ENCODE peak calls at places on chromosomes 13 and 19, in nine cellular contexts. G, P, D, Q, L, V, R, N and O are unnamed samples.

GRCh38 chr13:45361596-45362206 is 20.7 kb upstream of the TPT1 start:
- DNase-seq in G (peak; percentile 40), P (no peak), D (no peak), Q (no peak), L (peak; percentile 69), V (peak; percentile 79), R (no peak), N (no peak), O (no peak)

GRCh38 chr19:51122112-51122981 is 2.4 kb upstream of the SIGLEC9 start:
- DNase-seq in G (no peak), P (no peak), D (no peak), Q (peak; percentile 52), L (no peak), V (peak; percentile 28), R (no peak), N (no peak), O (no peak)

GRCh38 chr19:16519230-16519687 is 23.0 kb downstream of the CHERP start:
- DNase-seq in G (no peak), P (no peak), D (no peak), Q (no peak), L (no peak), V (no peak), R (peak; percentile 55), N (no peak), O (no peak)

GRCh38 chr19:16825312-16826168 is 3.7 kb upstream of the SIN3B start:
- DNase-seq in G (peak; percentile 77), P (no peak), D (peak; percentile 39), Q (no peak), L (peak; percentile 79), V (peak; percentile 68), R (peak; percentile 80), N (no peak), O (no peak)

GRCh38 chr13:78323040-78323439 is 280.3 kb downstream of the POU4F1 start:
- DNase-seq in G (no peak), P (no peak), D (no peak), Q (no peak), L (no peak), V (no peak), R (no peak), N (no peak), O (no peak)

GRCh38 chr13:102317593-102317992 is 84.3 kb downstream of the FGF14 start:
- DNase-seq in G (peak; percentile 10), P (no peak), D (peak; percentile 47), Q (peak; percentile 45), L (no peak), V (peak; percentile 33), R (peak; percentile 63), N (no peak), O (no peak)

GRCh38 chr19:58009666-58010301 is 7.2 kb upstream of the ZNF606 start:
- DNase-seq in G (peak; percentile 93), P (peak; percentile 58), D (peak; percentile 84), Q (peak; percentile 66), L (peak; percentile 88), V (peak; percentile 89), R (peak; percentile 76), N (peak; percentile 69), O (no peak)

GRCh38 chr19:17902701-17903100 is 30.1 kb upstream of the CCDC124 start:
- DNase-seq in G (no peak), P (no peak), D (no peak), Q (no peak), L (no peak), V (peak; percentile 43), R (no peak), N (no peak), O (no peak)

GRCh38 chr19:4389511-4390016 is 10.8 kb downstream of the SH3GL1 start:
- DNase-seq in G (no peak), P (no peak), D (no peak), Q (no peak), L (no peak), V (peak; percentile 27), R (no peak), N (no peak), O (no peak)

GRCh38 chr19:8569066-8569761 is 8.0 kb downstream of the MYO1F start:
- DNase-seq in G (no peak), P (peak; percentile 72), D (peak; percentile 62), Q (peak; percentile 71), L (no peak), V (peak; percentile 97), R (peak; percentile 66), N (no peak), O (peak; percentile 93)

GRCh38 chr13:99418663-99419140 is 82.6 kb upstream of the TM9SF2 start:
- DNase-seq in G (no peak), P (no peak), D (no peak), Q (no peak), L (no peak), V (no peak), R (peak; percentile 44), N (no peak), O (no peak)

GRCh38 chr13:99422556-99423220 is 78.6 kb upstream of the TM9SF2 start:
- DNase-seq in G (no peak), P (no peak), D (no peak), Q (no peak), L (no peak), V (no peak), R (peak; percentile 13), N (no peak), O (no peak)

GRCh38 chr13:99419591-99420243 is 81.6 kb upstream of the TM9SF2 start:
- DNase-seq in G (no peak), P (no peak), D (no peak), Q (no peak), L (no peak), V (no peak), R (peak; percentile 36), N (no peak), O (no peak)

GRCh38 chr13:99421271-99421670 is 80.0 kb upstream of the TM9SF2 start:
- DNase-seq in G (no peak), P (no peak), D (peak; percentile 7), Q (no peak), L (no peak), V (no peak), R (peak; percentile 49), N (no peak), O (no peak)

GRCh38 chr13:99421758-99422555 is 79.3 kb upstream of the TM9SF2 start:
- DNase-seq in G (no peak), P (peak; percentile 49), D (no peak), Q (no peak), L (no peak), V (no peak), R (peak; percentile 35), N (no peak), O (no peak)
- H3K27ac ChIP-seq in G (no peak overlapping the region), P (no peak overlapping the region), D (no peak overlapping the region), Q (no peak overlapping the region), L (no peak overlapping the region), V (no peak overlapping the region), R (no peak overlapping the region), N (no peak overlapping the region), O (no peak overlapping the region)

DNA sequence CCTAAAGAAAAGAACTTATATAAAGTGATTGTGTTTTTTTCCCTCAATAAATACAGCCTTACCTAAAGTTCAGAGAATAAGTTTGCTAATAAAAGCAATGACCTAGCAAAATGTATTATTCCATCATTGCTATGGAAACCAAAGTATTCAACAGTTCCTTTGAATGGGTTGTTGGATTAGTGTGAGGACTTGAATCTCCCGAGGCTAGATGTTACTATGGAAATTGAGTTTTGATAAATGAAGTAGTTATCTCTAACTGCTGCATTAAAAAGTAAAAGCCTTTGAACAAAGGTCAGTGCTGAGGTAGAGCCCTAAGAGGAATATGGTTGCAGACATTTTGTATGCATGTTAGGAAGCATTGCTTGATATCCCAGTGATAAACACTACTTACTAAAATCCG is 6.2 kb downstream of the KLF5 start:
- DNase-seq in G (peak; percentile 37), P (no peak), D (no peak), Q (no peak), L (no peak), V (no peak), R (no peak), N (no peak), O (no peak)
- H3K4me1 ChIP-seq in G (no peaks in the 10 kb centered on the region), P (peaks cover 4% of the 10 kb centered on the region), D (peaks cover 7% of the 10 kb centered on the region), Q (peaks cover 4% of the 10 kb centered on the region), L (no peaks in the 10 kb centered on the region), V (peaks cover 20% of the 10 kb centered on the region), R (peaks cover 20% of the 10 kb centered on the region), N (peaks cover 2% of the 10 kb centered on the region), O (no peaks in the 10 kb centered on the region)

DNA sequence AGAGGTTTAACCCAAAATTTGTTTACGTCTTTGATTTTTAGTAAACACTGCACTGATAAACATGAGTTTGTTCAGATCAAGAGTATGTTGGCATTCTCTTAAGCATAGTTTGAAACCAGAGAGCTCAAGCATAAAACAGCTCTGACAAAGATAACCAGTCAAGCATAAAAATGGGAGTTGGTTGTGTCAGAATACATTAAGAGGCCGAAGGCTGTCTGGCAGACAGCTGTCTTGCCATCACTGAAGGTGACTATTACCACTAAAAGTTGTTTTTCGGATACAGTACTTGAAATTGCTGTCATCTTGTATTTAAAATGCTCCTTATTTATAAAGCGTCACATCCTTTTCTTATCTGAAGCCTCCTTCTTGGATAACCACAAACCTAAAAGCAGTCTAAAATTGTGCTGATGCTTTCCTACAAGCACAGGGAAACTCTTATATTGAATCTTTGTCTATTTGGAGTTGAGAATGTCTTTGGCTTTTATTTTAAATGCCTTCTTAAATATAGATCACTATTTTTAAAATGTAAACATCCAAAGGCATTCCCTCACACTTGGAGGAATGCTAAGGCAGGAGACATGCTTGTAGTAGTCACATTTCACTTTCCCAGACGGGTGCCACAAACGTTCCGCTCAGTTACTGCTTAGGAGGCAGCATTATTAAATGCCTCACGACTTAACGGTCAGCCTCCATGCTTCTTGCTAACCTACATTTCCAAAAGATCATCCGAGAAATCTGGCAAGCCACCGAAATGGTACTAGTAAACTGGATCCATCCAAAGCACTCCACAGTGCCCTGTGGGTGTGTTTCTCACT is 1.6 kb downstream of the SMAD9 start:
- DNase-seq in G (peak; percentile 30), P (no peak), D (no peak), Q (no peak), L (no peak), V (peak; percentile 58), R (no peak), N (no peak), O (no peak)
- H3K27ac ChIP-seq in G (no peak overlapping the region), P (no peak overlapping the region), D (peak overlapping the region; percentile 86), Q (peak overlapping the region; percentile 72), L (no peak overlapping the region), V (peak overlapping the region; percentile 87), R (no peak overlapping the region), N (no peak overlapping the region), O (peak overlapping the region; percentile 93)

GRCh38 chr13:23701646-23702045 is 131.4 kb downstream of the TNFRSF19 start:
- DNase-seq in G (no peak), P (no peak), D (peak; percentile 38), Q (no peak), L (no peak), V (no peak), R (peak; percentile 76), N (no peak), O (no peak)

GRCh38 chr13:23701191-23701590 is 131.0 kb downstream of the TNFRSF19 start:
- DNase-seq in G (no peak), P (no peak), D (no peak), Q (no peak), L (no peak), V (no peak), R (no peak), N (no peak), O (no peak)

GRCh38 chr13:23699271-23699670 is 129.1 kb downstream of the TNFRSF19 start:
- DNase-seq in G (no peak), P (no peak), D (no peak), Q (no peak), L (no peak), V (no peak), R (no peak), N (no peak), O (no peak)

GRCh38 chr13:23705578-23705977 is 135.4 kb downstream of the TNFRSF19 start:
- DNase-seq in G (no peak), P (no peak), D (no peak), Q (no peak), L (no peak), V (peak; percentile 40), R (no peak), N (no peak), O (no peak)

GRCh38 chr13:23703241-23703640 is 133.0 kb downstream of the TNFRSF19 start:
- DNase-seq in G (no peak), P (no peak), D (no peak), Q (no peak), L (no peak), V (peak; percentile 20), R (no peak), N (no peak), O (no peak)
- H3K4me1 ChIP-seq in G (no peaks in the 10 kb centered on the region), P (no peaks in the 10 kb centered on the region), D (no peaks in the 10 kb centered on the region), Q (peaks cover 12% of the 10 kb centered on the region), L (no peaks in the 10 kb centered on the region), V (peaks cover 7% of the 10 kb centered on the region), R (peaks cover 21% of the 10 kb centered on the region), N (peaks cover 4% of the 10 kb centered on the region), O (no peaks in the 10 kb centered on the region)